ENCODE peak calls at places on chromosomes 4 and X, in four cellular contexts. N, U, G and B are unnamed samples.

GRCh38 chr4:87832669-87833068 is at the start of gene MEPE:
- DNase-seq in N (no peak), U (no peak), G (no peak), B (no peak)

GRCh38 chr4:182978152-182978827 is 61.1 kb upstream of the DCTD start:
- DNase-seq in N (no peak), U (no peak), G (no peak), B (no peak)

GRCh38 chrX:30880058-30880457 is 9.0 kb downstream of the TAB3 start:
- DNase-seq in N (no peak), U (no peak), G (no peak), B (no peak)

GRCh38 chrX:50704360-50704759 is 109.6 kb downstream of the SHROOM4 start:
- DNase-seq in N (no peak), U (no peak), G (no peak), B (no peak)

GRCh38 chrX:153983321-153983729 is 10.8 kb downstream of the TMEM187 start:
- DNase-seq in N (no peak), U (no peak), G (no peak), B (no peak)

GRCh38 chr4:165209796-165210195 is 2.4 kb downstream of the KLHL2 start:
- DNase-seq in N (no peak), U (no peak), G (no peak), B (no peak)

GRCh38 chr4:75180790-75181776 is 248.2 kb downstream of the PARM1 start:
- DNase-seq in N (no peak), U (no peak), G (no peak), B (peak)

GRCh38 chrX:101530944-101531343 is 19.4 kb upstream of the ARMCX1 start:
- DNase-seq in N (no peak), U (no peak), G (no peak), B (no peak)

GRCh38 chr4:161881370-161881769 is 282.4 kb downstream of the FSTL5 start:
- DNase-seq in N (no peak), U (no peak), G (no peak), B (no peak)

GRCh38 chrX:150486011-150486410 is 82.4 kb upstream of the MTM1 start:
- DNase-seq in N (peak), U (peak), G (no peak), B (peak)

GRCh38 chr4:143281507-143282169 is 55.0 kb upstream of the GAB1 start:
- DNase-seq in N (no peak), U (no peak), G (no peak), B (no peak)

GRCh38 chrX:118976599-118977340 is 2.4 kb downstream of the LONRF3 start:
- DNase-seq in N (no peak), U (no peak), G (no peak), B (peak)

GRCh38 chr4:168769416-168769815 is 240.6 kb downstream of the CBR4 start:
- DNase-seq in N (no peak), U (no peak), G (no peak), B (no peak)

GRCh38 chrX:67922950-67923349 is 379.1 kb downstream of the AR start:
- DNase-seq in N (no peak), U (no peak), G (no peak), B (no peak)

GRCh38 chr4:6542951-6543350 is 32.0 kb upstream of the MAN2B2 start:
- DNase-seq in N (no peak), U (no peak), G (no peak), B (no peak)

GRCh38 chr4:98377626-98378025 is 116.4 kb downstream of the RAP1GDS1 start:
- DNase-seq in N (no peak), U (no peak), G (no peak), B (no peak)

GRCh38 chrX:118824173-118824782 is 654 bp downstream of the ZCCHC12 start:
- DNase-seq in N (no peak), U (no peak), G (no peak), B (peak)

GRCh38 chr4:139628184-139629012 is 37.2 kb upstream of the MGST2 start:
- DNase-seq in N (no peak), U (no peak), G (no peak), B (no peak)

GRCh38 chr4:2320746-2321145 is 58.8 kb upstream of the MXD4 start:
- DNase-seq in N (no peak), U (no peak), G (no peak), B (no peak)

GRCh38 chrX:152313529-152314302 is 137.4 kb downstream of the GABRA3 start:
- DNase-seq in N (no peak), U (no peak), G (no peak), B (peak)

GRCh38 chr4:41177016-41177415 is 37.3 kb downstream of the APBB2 start:
- DNase-seq in N (peak), U (no peak), G (no peak), B (no peak)

GRCh38 chr4:5125326-5125725 is 74.0 kb downstream of the STK32B start:
- DNase-seq in N (no peak), U (no peak), G (no peak), B (no peak)

GRCh38 chr4:5124876-5125275 is 73.6 kb downstream of the STK32B start:
- DNase-seq in N (no peak), U (no peak), G (no peak), B (no peak)

GRCh38 chr4:5128569-5128968 is 77.3 kb downstream of the STK32B start:
- DNase-seq in N (no peak), U (no peak), G (no peak), B (no peak)

GRCh38 chr4:5126857-5127256 is 75.6 kb downstream of the STK32B start:
- DNase-seq in N (no peak), U (no peak), G (no peak), B (no peak)

DNA sequence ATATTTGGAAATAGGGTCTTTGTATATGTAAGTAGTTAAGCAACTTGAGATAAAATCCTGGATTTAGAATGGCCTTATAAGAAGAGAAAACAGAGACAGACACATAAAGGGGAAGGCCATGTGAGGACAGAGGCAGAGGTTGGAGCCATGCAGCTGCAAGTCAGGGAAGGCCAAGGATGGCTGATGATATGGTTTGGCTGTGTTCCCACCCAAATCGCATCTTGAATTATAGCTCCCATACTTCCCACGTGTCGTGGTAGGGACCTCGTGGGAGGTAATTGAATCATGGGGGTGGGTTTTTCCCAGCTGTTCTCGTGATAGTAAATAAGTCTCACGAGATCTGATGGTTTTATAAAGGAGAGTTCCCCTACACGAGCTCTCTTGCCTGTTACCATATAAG is 76.3 kb downstream of the STK32B start:
- DNase-seq in N (no peak), U (no peak), G (no peak), B (no peak)
- TF ChIP-seq FOSL1 in N (no peak), U (no peak), G (no peak), B (no peak)

GRCh38 chr4:141652161-141652778 is 15.9 kb downstream of the IL15 start:
- DNase-seq in N (no peak), U (no peak), G (no peak), B (no peak)

GRCh38 chr4:141656031-141656430 is 19.6 kb downstream of the IL15 start:
- DNase-seq in N (no peak), U (no peak), G (no peak), B (no peak)

GRCh38 chr4:141658316-141658715 is 21.9 kb downstream of the IL15 start:
- DNase-seq in N (no peak), U (no peak), G (no peak), B (no peak)

GRCh38 chr4:141657550-141657949 is 21.2 kb downstream of the IL15 start:
- DNase-seq in N (no peak), U (no peak), G (no peak), B (no peak)

DNA sequence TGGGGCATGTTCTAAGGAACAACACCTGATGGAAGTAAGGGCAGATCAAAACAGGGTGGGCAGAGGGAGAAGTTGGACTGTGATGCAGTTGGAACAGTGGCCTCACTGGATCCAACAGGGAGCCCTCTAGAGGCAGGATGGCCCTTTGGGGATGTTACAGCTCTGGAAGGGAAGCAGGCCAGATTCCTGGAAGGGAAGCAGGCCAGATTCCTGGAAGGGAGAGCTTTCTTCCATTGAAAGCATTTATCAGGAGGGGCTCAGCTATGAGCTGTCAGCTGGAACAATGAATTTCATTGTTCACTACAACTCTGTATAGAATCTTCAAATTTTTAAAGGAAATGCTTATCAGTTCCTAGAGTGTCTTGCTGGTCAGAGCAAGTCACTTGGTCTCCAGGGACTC is 17.7 kb downstream of the IL15 start:
- DNase-seq in N (no peak), U (no peak), G (peak), B (peak)
- TF ChIP-seq SIN3A in N (no peak), U (no peak), G (no peak), B (no peak)

GRCh38 chrX:2608638-2609430 is 82.3 kb upstream of the CD99 start:
- DNase-seq in N (peak), U (peak), G (peak), B (peak)
- TF ChIP-seq FOSL1 in N (no peak), U (no peak), G (no peak), B (no peak)

GRCh38 chr4:113835005-113835404 is 73.5 kb upstream of the CAMK2D start:
- DNase-seq in N (no peak), U (no peak), G (no peak), B (no peak)
- TF ChIP-seq SIN3A in N (no peak), U (no peak), G (no peak), B (no peak)

GRCh38 chrX:139196890-139197289 is 333.6 kb upstream of the F9 start:
- DNase-seq in N (no peak), U (no peak), G (no peak), B (no peak)

GRCh38 chrX:139192386-139192961 is 338.1 kb upstream of the F9 start:
- DNase-seq in N (no peak), U (no peak), G (no peak), B (no peak)

GRCh38 chrX:139191746-139192385 is 338.7 kb upstream of the F9 start:
- DNase-seq in N (no peak), U (no peak), G (no peak), B (no peak)

GRCh38 chrX:139198936-139199335 is 331.6 kb upstream of the F9 start:
- DNase-seq in N (no peak), U (no peak), G (no peak), B (no peak)

GRCh38 chrX:139194571-139195280 is 335.8 kb upstream of the F9 start:
- DNase-seq in N (no peak), U (no peak), G (no peak), B (peak)
- TF ChIP-seq FOSL1 in N (no peak), U (no peak), G (no peak), B (no peak)

GRCh38 chr4:56298210-56298609 is 89.1 kb downstream of the AASDH start:
- DNase-seq in N (no peak), U (no peak), G (no peak), B (no peak)

GRCh38 chr4:56302102-56302501 is 85.2 kb downstream of the AASDH start:
- DNase-seq in N (peak), U (no peak), G (no peak), B (no peak)

GRCh38 chr4:56302775-56303174 is 84.5 kb downstream of the AASDH start:
- DNase-seq in N (no peak), U (no peak), G (no peak), B (no peak)

GRCh38 chr4:56297801-56298200 is 89.5 kb downstream of the AASDH start:
- DNase-seq in N (no peak), U (no peak), G (no peak), B (no peak)

DNA sequence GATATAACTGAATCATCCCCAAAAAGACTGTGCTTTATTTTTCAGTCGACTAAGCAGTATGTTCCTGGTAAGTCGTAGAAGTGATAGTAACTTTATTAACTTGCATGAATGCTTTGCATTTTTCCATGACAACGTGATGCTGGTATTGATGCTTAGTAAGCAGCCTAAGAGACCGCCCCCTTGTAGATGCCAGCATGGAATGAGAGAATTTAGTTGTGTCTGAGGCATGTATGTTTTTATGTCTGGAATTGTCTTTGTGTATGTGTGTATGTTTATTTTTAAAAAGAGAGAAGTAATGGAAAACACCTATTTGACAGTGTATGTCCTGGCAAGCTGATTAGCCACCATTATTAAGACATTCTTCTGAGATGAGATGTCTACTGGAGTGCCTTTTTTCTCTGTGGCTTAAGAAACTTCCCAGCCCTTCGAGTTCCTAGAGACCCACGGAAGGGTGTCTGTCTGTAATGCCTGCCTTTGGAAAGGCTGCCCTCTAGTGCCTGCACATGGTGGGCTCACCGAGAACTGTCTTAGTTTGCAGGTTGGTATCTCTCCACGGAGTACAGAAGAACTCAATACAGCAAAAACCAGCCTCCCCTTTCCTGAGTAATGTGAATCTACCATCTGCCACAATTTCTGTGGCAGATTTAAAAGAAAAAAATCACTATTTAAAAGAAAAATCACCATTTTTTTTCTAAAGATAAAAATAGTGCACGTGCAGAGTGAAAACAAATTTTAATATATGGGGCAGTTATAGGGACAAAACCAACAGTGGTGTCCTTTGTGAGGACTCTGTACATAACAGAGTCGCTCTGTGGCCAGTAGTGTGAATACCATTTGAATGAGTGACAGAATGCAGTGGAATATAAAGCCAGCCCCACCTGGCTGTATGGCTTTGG is 85.9 kb downstream of the AASDH start:
- DNase-seq in N (peak), U (peak), G (peak), B (peak)
- TF ChIP-seq SIN3A in N (no peak), U (no peak), G (no peak), B (no peak)

DNA sequence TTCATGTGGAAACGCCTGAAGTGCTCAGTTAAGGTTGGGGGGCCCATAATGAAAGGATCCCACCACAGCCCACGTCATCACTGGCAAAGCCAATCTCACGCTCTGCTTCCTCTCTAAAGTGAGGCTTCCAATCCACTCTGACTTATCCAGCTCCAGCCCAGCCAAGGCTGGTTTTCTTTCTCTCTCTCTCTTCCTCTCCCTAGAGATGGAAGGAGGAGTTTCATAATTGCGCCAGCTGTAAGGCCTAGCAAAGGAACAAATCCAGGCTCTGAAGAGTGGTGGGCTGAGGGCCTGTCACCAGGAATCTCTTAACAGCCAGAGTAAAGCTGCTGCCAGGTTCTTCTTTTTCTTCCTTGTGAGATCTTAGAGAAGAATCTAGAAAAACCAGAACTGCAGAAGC is 20.7 kb upstream of the BCLAF3 start:
- DNase-seq in N (no peak), U (no peak), G (no peak), B (no peak)
- TF ChIP-seq FOSL1 in N (no peak), U (no peak), G (no peak), B (no peak)

GRCh38 chrX:74449322-74449936 is 28.1 kb downstream of the SLC16A2 start:
- DNase-seq in N (no peak), U (peak), G (no peak), B (no peak)
- TF ChIP-seq SIN3A in N (no peak), U (no peak), G (no peak), B (no peak)

GRCh38 chrX:2188316-2188715 is 312.5 kb downstream of the DHRSX start:
- DNase-seq in N (peak), U (peak), G (no peak), B (peak)
- TF ChIP-seq FOSL1 in N (no peak), U (no peak), G (no peak), B (peak)

GRCh38 chr4:288891-289290 is 16.4 kb downstream of the ZNF732 start:
- DNase-seq in N (no peak), U (no peak), G (no peak), B (peak)
- TF ChIP-seq SIN3A in N (no peak), U (no peak), G (no peak), B (no peak)